ENCODE peak calls at places on chromosomes 7 and 10, in nine cellular contexts. K is WERI-Rb-1, G is nucleus accumbens, C is kidney, W is Peyer's patch, X is DMS153, Q is NCI-H1105, O is AG09309, R is endothelial cell. N is an unnamed sample.

GRCh38 chr10:130607386-130607785 is 471.2 kb downstream of the GLRX3 start:
- DNase-seq in K (no peak), G (no peak), C (no peak), W (no peak), X (no peak), Q (no peak), O (no peak), R (no peak), N (no peak)

GRCh38 chr10:32232378-32232777 is 114.6 kb downstream of the EPC1 start:
- DNase-seq in K (no peak), G (no peak), C (no peak), W (no peak), X (no peak), Q (no peak), O (no peak), R (no peak), N (no peak)

GRCh38 chr10:4138146-4138721 is 353.2 kb upstream of the KLF6 start:
- DNase-seq in K (no peak), G (no peak), C (no peak), W (no peak), X (no peak), Q (no peak), O (no peak), R (no peak), N (no peak)

GRCh38 chr10:74750848-74751274 is 75.5 kb upstream of the KAT6B start:
- DNase-seq in K (no peak), G (no peak), C (no peak), W (no peak), X (no peak), Q (no peak), O (no peak), R (no peak), N (no peak)

GRCh38 chr10:8042032-8042863 is 12.2 kb upstream of the GATA3 start:
- DNase-seq in K (no peak), G (no peak), C (no peak), W (no peak), X (no peak), Q (no peak), O (no peak), R (no peak), N (no peak)

GRCh38 chr10:11176746-11177145 is 159.1 kb downstream of the CELF2 start:
- DNase-seq in K (no peak), G (no peak), C (no peak), W (no peak), X (no peak), Q (no peak), O (no peak), R (no peak), N (no peak)

GRCh38 chr10:132006966-132007365 is 25.2 kb upstream of the BNIP3 start:
- DNase-seq in K (no peak), G (no peak), C (no peak), W (no peak), X (no peak), Q (no peak), O (no peak), R (no peak), N (no peak)

GRCh38 chr7:17095951-17096350 is 202.5 kb upstream of the AHR start:
- DNase-seq in K (no peak), G (no peak), C (no peak), W (no peak), X (no peak), Q (no peak), O (no peak), R (no peak), N (no peak)